ENCODE peak calls at places on chromosomes 12 and 14, in eight cellular contexts. R, D, S, U, Q, Y, H and F are unnamed samples.

GRCh38 chr12:53820503-53820902 is 68.7 kb upstream of the CISTR start:
- DNase-seq in R (no peak), D (peak; percentile 67), S (no peak), U (peak; percentile 59), Q (no peak), Y (no peak), H (no peak), F (no peak)

GRCh38 chr14:101707285-101707842 is 54.1 kb upstream of the PPP2R5C start:
- DNase-seq in R (peak; percentile 57), D (peak; percentile 70), S (peak; percentile 88), U (peak; percentile 84), Q (peak; percentile 56), Y (no peak), H (peak; percentile 83), F (peak; percentile 74)

GRCh38 chr12:68919581-68920239 is 13.3 kb downstream of the CPM start:
- DNase-seq in R (no peak), D (no peak), S (no peak), U (no peak), Q (peak; percentile 14), Y (no peak), H (no peak), F (no peak)

GRCh38 chr12:71780207-71780822 is 25.7 kb downstream of the RAB21 start:
- DNase-seq in R (no peak), D (peak; percentile 26), S (peak; percentile 56), U (peak; percentile 50), Q (peak; percentile 48), Y (no peak), H (no peak), F (no peak)

GRCh38 chr12:34603382-34604035 is 581.2 kb downstream of the ALG10 start:
- DNase-seq in R (no peak), D (no peak), S (no peak), U (no peak), Q (no peak), Y (no peak), H (no peak), F (no peak)

GRCh38 chr14:68788275-68789001 is 4.4 kb downstream of the ZFP36L1 start:
- DNase-seq in R (no peak), D (peak; percentile 24), S (no peak), U (no peak), Q (no peak), Y (no peak), H (no peak), F (no peak)

GRCh38 chr12:88556213-88556612 is 24.1 kb downstream of the KITLG start:
- DNase-seq in R (no peak), D (no peak), S (no peak), U (no peak), Q (no peak), Y (no peak), H (no peak), F (no peak)

GRCh38 chr12:94650143-94651056 is at the start of gene TMCC3:
- DNase-seq in R (no peak), D (peak; percentile 46), S (peak; percentile 70), U (peak; percentile 51), Q (peak; percentile 22), Y (peak; percentile 49), H (no peak), F (peak; percentile 47)

GRCh38 chr14:101068958-101069549 is 165.5 kb upstream of the RTL1 start:
- DNase-seq in R (no peak), D (no peak), S (no peak), U (no peak), Q (no peak), Y (no peak), H (no peak), F (no peak)

GRCh38 chr14:98665019-98665418 is 607.0 kb downstream of the BCL11B start:
- DNase-seq in R (no peak), D (no peak), S (no peak), U (no peak), Q (peak; percentile 5), Y (no peak), H (no peak), F (no peak)

GRCh38 chr12:81450920-81451739 is 308.0 kb downstream of the PPFIA2 start:
- DNase-seq in R (peak; percentile 34), D (peak; percentile 29), S (peak; percentile 85), U (peak; percentile 62), Q (peak; percentile 2), Y (no peak), H (no peak), F (peak; percentile 3)

GRCh38 chr12:121748218-121748570 is 35.6 kb downstream of the TMEM120B start:
- DNase-seq in R (no peak), D (no peak), S (peak; percentile 18), U (no peak), Q (no peak), Y (no peak), H (no peak), F (no peak)

GRCh38 chr12:112936927-112937326 is 1.3 kb upstream of the OAS3 start:
- DNase-seq in R (no peak), D (no peak), S (no peak), U (no peak), Q (no peak), Y (no peak), H (no peak), F (no peak)

GRCh38 chr12:77924703-77925102 is 94.0 kb downstream of the NAV3 start:
- DNase-seq in R (peak; percentile 86), D (peak; percentile 86), S (peak; percentile 69), U (no peak), Q (no peak), Y (no peak), H (no peak), F (no peak)

GRCh38 chr14:54776361-54777001 is 126.1 kb downstream of the GCH1 start:
- DNase-seq in R (peak; percentile 55), D (peak; percentile 80), S (peak; percentile 92), U (peak; percentile 76), Q (peak; percentile 83), Y (no peak), H (no peak), F (no peak)

GRCh38 chr12:116127858-116128257 is 149.6 kb downstream of the MED13L start:
- DNase-seq in R (no peak), D (no peak), S (no peak), U (no peak), Q (no peak), Y (no peak), H (no peak), F (no peak)

GRCh38 chr14:105748204-105748578 is 221.8 kb downstream of the TMEM121 start:
- DNase-seq in R (no peak), D (peak; percentile 54), S (no peak), U (no peak), Q (peak; percentile 21), Y (no peak), H (no peak), F (no peak)